ENCODE peak calls at places on chromosomes 3 and 15, in four cellular contexts. V is thoracic aorta, P is BE2C, L is Peyer's patch. R is an unnamed sample.

GRCh38 chr3:40912461-40912860 is 286.8 kb upstream of the CTNNB1 start:
- DNase-seq in V (no peak), P (no peak), L (no peak), R (no peak)

GRCh38 chr3:51962854-51963530 is 4.3 kb downstream of the PCBP4 start:
- DNase-seq in V (no peak), P (no peak), L (no peak), R (no peak)

GRCh38 chr3:192563417-192563816 is 163.9 kb downstream of the FGF12 start:
- DNase-seq in V (no peak), P (no peak), L (no peak), R (no peak)

GRCh38 chr3:27312044-27312668 is 57.0 kb downstream of the NEK10 start:
- DNase-seq in V (no peak), P (no peak), L (no peak), R (peak; percentile 60)

GRCh38 chr3:140363801-140364200 is 314.1 kb upstream of the TRIM42 start:
- DNase-seq in V (no peak), P (no peak), L (no peak), R (no peak)

GRCh38 chr3:67678665-67679064 is 24.3 kb upstream of the SUCLG2 start:
- DNase-seq in V (no peak), P (no peak), L (no peak), R (peak; percentile 24)

GRCh38 chr3:113097821-113098516 is 107.2 kb downstream of the GTPBP8 start:
- DNase-seq in V (no peak), P (no peak), L (no peak), R (no peak)

GRCh38 chr3:195178124-195178910 is 92.6 kb downstream of the XXYLT1 start:
- DNase-seq in V (no peak), P (peak; percentile 65), L (no peak), R (no peak)

GRCh38 chr15:78620021-78620838 is 566 bp downstream of the CHRNA3 start:
- DNase-seq in V (no peak), P (peak; percentile 65), L (no peak), R (no peak)

GRCh38 chr3:135310317-135310716 is 515.3 kb downstream of the EPHB1 start:
- DNase-seq in V (no peak), P (peak; percentile 19), L (no peak), R (no peak)

GRCh38 chr15:71697236-71697635 is 113.1 kb upstream of the NR2E3 start:
- DNase-seq in V (no peak), P (no peak), L (no peak), R (no peak)

GRCh38 chr15:97909291-97909891 is 51.1 kb upstream of the ARRDC4 start:
- DNase-seq in V (no peak), P (peak; percentile 67), L (peak; percentile 78), R (peak; percentile 33)

GRCh38 chr3:69251078-69251805 is 128.8 kb upstream of the LMOD3 start:
- DNase-seq in V (no peak), P (no peak), L (no peak), R (no peak)

GRCh38 chr3:186152889-186153292 is 44.0 kb upstream of the ETV5 start:
- DNase-seq in V (no peak), P (no peak), L (no peak), R (no peak)

GRCh38 chr3:82293867-82294266 is 532.4 kb upstream of the GBE1 start:
- DNase-seq in V (no peak), P (no peak), L (no peak), R (no peak)

GRCh38 chr3:168620854-168621253 is 525.1 kb upstream of the GOLIM4 start:
- DNase-seq in V (no peak), P (peak; percentile 48), L (no peak), R (no peak)

GRCh38 chr3:10116138-10116460 is 624 bp downstream of the BRK1 start:
- DNase-seq in V (no peak), P (no peak), L (no peak), R (no peak)

GRCh38 chr15:55799287-55800212 is 56.6 kb upstream of the PRTG start:
- DNase-seq in V (no peak), P (peak; percentile 84), L (no peak), R (no peak)

GRCh38 chr3:36124118-36124796 is 256.0 kb upstream of the STAC start:
- DNase-seq in V (no peak), P (peak; percentile 58), L (no peak), R (no peak)

GRCh38 chr3:50112462-50112861 is 23.7 kb downstream of the RBM5 start:
- DNase-seq in V (no peak), P (no peak), L (no peak), R (no peak)

GRCh38 chr3:146280859-146281258 is 30.0 kb upstream of the PLSCR4 start:
- DNase-seq in V (no peak), P (no peak), L (no peak), R (no peak)

GRCh38 chr3:184908859-184909258 is 96.9 kb downstream of the VPS8 start:
- DNase-seq in V (no peak), P (no peak), L (no peak), R (no peak)

GRCh38 chr3:3799173-3800075 is at the start of gene LRRN1:
- DNase-seq in V (no peak), P (no peak), L (peak; percentile 77), R (no peak)

GRCh38 chr15:97037080-97037479 is 706.6 kb downstream of the NR2F2 start:
- DNase-seq in V (no peak), P (no peak), L (no peak), R (no peak)

GRCh38 chr15:99401971-99402732 is 150.9 kb downstream of the LRRC28 start:
- DNase-seq in V (no peak), P (no peak), L (no peak), R (no peak)

GRCh38 chr3:194285859-194286197 is 65.3 kb downstream of the CPN2 start:
- DNase-seq in V (no peak), P (no peak), L (no peak), R (no peak)

GRCh38 chr3:186532641-186533072 is 11.5 kb downstream of the CRYGS start:
- DNase-seq in V (no peak), P (peak; percentile 86), L (no peak), R (no peak)

GRCh38 chr3:132788299-132788698 is 66.1 kb upstream of the NPHP3 start:
- DNase-seq in V (peak; percentile 23), P (no peak), L (no peak), R (no peak)

GRCh38 chr3:16884748-16885587 is at the start of gene PLCL2:
- DNase-seq in V (no peak), P (peak; percentile 34), L (peak; percentile 77), R (peak; percentile 82)

GRCh38 chr15:51077565-51078153 is 17.0 kb downstream of the TNFAIP8L3 start:
- DNase-seq in V (no peak), P (peak; percentile 49), L (peak; percentile 62), R (peak; percentile 30)

GRCh38 chr3:23079976-23080375 is 123.2 kb upstream of the UBE2E2 start:
- DNase-seq in V (no peak), P (no peak), L (no peak), R (no peak)

GRCh38 chr15:75995611-75996010 is 16.6 kb downstream of the NRG4 start:
- DNase-seq in V (no peak), P (no peak), L (no peak), R (no peak)

GRCh38 chr15:88625943-88626741 is 5.0 kb downstream of the AEN start:
- DNase-seq in V (no peak), P (no peak), L (no peak), R (no peak)
- H3K36me3 ChIP-seq in V (peaks cover 17% of the 10 kb centered on the region), P (peaks cover 74% of the 10 kb centered on the region), L (no peaks in the 10 kb centered on the region), R (peaks cover 28% of the 10 kb centered on the region)

DNA sequence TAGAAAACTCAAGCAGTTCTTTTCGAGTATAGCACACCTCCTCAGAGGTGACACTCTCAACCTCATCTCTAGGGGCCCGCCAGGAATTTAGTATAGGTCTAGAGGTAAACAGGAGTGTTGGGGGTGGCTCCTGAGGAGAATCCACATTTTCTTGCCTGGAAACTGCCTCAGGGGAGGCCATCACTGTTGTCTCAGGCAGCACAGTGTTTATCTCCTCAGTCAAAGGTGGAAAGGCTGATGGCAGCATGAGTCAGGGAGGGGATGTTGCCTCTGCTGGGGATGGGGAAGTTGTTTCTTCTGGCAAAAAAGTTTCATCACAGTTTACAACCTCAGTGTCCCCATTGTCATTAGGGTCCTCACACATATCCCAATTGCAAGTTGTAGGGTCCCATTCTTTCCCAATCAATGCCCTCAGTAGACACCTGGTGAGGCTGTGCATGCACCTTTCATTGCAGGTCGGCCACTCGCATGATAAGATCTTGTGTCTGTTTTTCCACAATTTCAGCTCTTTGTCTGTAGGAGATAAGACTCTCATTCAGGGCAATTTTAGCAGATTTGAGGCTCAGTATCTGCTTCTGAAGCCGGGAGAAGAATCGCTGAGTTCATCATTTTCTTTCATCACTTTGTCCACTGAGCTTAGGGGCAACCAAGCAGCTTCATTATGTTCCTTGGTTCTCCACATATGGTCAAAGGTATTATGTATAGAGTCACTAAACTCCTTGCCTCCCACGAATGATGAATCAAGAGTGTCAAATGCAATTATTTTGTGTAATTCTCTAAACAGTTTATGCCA is 25.8 kb downstream of the NAALADL2 start:
- DNase-seq in V (no peak), P (no peak), L (no peak), R (no peak)
- H3K4me1 ChIP-seq in V (no peaks in the 10 kb centered on the region), P (no peaks in the 10 kb centered on the region), L (no peaks in the 10 kb centered on the region), R (no peaks in the 10 kb centered on the region)

DNA sequence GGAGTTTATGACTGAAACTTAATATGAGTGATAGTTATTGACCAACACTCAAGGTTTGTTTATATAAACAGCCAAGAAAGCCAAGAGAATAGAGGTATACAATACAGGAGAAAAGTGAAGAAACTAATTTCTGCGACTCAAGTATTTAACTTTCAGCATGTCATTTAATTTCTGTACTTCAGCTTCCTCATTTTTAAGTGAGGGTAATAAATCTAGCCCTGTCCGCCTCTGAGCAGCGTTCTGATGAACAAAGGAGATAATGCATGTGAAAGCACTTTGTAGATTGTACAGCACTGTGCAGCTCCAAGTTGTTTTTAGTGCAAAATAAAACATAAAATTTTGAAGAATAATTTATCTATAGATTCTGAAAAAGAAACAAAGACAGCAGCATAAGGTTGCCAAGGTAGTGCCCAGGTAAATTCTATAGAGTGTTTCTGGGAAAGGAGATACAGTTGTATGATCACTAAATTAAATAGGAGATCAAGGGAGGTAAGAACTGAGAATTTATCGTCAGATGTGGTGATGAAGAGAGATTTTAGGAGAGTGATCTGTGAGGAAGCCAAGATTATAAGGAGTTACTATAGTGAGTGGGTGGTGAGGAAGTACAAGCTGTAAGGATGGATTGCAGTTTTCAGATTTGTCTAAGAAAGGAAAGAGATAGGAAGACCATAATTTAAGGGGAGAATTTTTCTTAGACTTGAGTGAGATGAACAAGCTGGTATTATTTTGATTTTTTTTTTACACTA is 71.3 kb downstream of the RASA2 start:
- DNase-seq in V (no peak), P (no peak), L (no peak), R (no peak)
- H3K36me3 ChIP-seq in V (peaks cover 6% of the 10 kb centered on the region), P (no peaks in the 10 kb centered on the region), L (no peaks in the 10 kb centered on the region), R (peaks cover 12% of the 10 kb centered on the region)

DNA sequence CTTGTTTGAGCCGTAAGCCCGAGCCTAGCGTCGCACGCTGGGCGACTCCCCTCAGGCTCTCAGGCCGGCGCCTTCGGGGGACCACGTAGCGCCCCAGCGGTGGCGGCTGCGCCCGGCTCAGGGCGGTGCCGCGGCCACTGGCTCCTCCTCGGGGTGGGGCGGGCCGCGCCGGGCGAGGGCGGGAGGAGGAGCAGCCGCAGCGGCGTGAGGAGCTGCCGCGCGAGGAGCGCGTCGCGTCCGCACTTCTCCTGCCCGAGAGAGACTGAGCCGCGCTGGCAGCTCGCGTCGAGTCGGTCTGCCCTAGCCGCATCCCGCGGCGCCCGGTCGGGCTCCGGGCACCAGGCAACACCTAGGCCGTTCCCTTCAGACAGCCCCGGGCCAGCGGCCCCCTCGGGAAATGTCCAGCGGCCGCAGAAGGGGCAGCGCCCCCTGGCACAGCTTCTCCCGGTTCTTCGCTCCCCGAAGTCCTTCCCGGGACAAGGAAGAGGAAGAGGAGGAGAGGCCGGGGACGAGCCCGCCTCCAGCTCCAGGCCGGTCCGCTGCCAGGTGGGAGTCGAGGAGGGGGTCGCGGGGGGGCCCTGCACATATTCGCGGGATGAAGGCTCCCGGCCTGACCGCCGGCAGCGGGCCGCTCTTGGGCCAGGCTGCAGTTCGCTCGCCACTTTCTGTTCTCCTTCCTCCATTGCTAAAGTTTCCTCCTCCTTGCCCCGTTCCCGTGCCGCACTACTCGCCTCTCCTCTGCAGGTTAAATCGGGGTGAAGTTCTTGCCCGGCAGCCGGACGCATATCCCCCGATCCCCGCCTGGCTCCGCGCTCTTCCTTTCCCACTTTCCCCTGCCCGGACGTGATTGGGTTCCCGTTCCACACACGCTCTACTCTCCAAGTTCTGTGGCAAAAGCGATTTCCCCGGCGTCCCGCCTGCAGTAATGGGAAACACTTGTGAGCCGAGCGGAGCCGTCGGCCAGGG is at the start of gene CRYBG3:
- DNase-seq in V (peak; percentile 8), P (peak; percentile 91), L (peak; percentile 88), R (peak; percentile 86)
- H3K4me1 ChIP-seq in V (peaks cover 20% of the 10 kb centered on the region), P (peaks cover 6% of the 10 kb centered on the region), L (no peaks in the 10 kb centered on the region), R (peaks cover 21% of the 10 kb centered on the region)